ENCODE peak calls at places on chromosome 14, in six cellular contexts. A is GM10248, S is prostate gland, K is fibroblast of lung, H is AG09319, G is NCI-H1092 treated with DMSO at 0.1 percent for 48 hours. B is an unnamed sample.

GRCh38 chr14:70064111-70064885 is 124.5 kb downstream of the SLC8A3 start:
- DNase-seq in A (no peak), H (no peak), G (no peak), K (no peak), S (no peak), B (no peak)

GRCh38 chr14:92914087-92914656 is 8.8 kb upstream of the CHGA start:
- DNase-seq in S (no peak), H (no peak), A (no peak), G (no peak), K (peak), B (no peak)

GRCh38 chr14:94372021-94372605 is 16.3 kb downstream of the SERPINA1 start:
- DNase-seq in S (no peak), H (no peak), G (no peak), A (no peak), K (no peak), B (no peak)

GRCh38 chr14:90522585-90523191 is 125.9 kb downstream of the CALM1 start:
- DNase-seq in K (no peak), H (no peak), S (peak), A (no peak), G (peak), B (no peak)

GRCh38 chr14:59321184-59321952 is 132.9 kb downstream of the DAAM1 start:
- DNase-seq in G (no peak), K (peak), H (no peak), A (no peak), S (no peak), B (no peak)

GRCh38 chr14:92867246-92867925 is 55.6 kb upstream of the CHGA start:
- DNase-seq in H (no peak), A (no peak), G (peak), S (no peak), K (no peak), B (no peak)

GRCh38 chr14:49940805-49941421 is 48.0 kb downstream of the ARF6 start:
- DNase-seq in G (no peak), K (no peak), H (no peak), S (no peak), A (no peak), B (no peak)

GRCh38 chr14:90612801-90613200 is 203.4 kb downstream of the TTC7B start:
- DNase-seq in G (no peak), H (no peak), S (no peak), K (no peak), A (no peak), B (no peak)

GRCh38 chr14:90692826-90693225 is 123.4 kb downstream of the TTC7B start:
- DNase-seq in S (no peak), K (no peak), H (no peak), G (no peak), A (no peak), B (no peak)

GRCh38 chr14:95264271-95264973 is 55.3 kb downstream of the CLMN start:
- DNase-seq in H (no peak), A (no peak), G (no peak), S (no peak), K (no peak), B (no peak)

GRCh38 chr14:91872517-91873470 is 5.5 kb upstream of the TC2N start:
- DNase-seq in K (peak), G (no peak), H (peak), S (peak), A (no peak), B (peak)

GRCh38 chr14:94145902-94146527 is 16.6 kb upstream of the IFI27L2 start:
- DNase-seq in A (no peak), G (no peak), S (no peak), K (no peak), H (no peak), B (no peak)

GRCh38 chr14:36505892-36506731 is 13.9 kb downstream of the NKX2-1 start:
- DNase-seq in H (no peak), K (no peak), A (peak), S (no peak), G (peak), B (no peak)

GRCh38 chr14:94390372-94391086 is 2.1 kb upstream of the SERPINA1 start:
- DNase-seq in A (no peak), S (peak), K (no peak), G (peak), H (no peak), B (no peak)

GRCh38 chr14:104276435-104276834 is 138.0 kb downstream of the KIF26A start:
- DNase-seq in A (no peak), K (no peak), H (no peak), G (no peak), S (no peak), B (no peak)

GRCh38 chr14:43166163-43166562 is 1340.9 kb downstream of the FSCB start:
- DNase-seq in G (no peak), S (no peak), A (no peak), H (no peak), K (no peak), B (no peak)

GRCh38 chr14:22071001-22071400 is 397.4 kb upstream of the OR4E1 start:
- DNase-seq in S (no peak), A (peak), K (no peak), G (no peak), H (no peak), B (no peak)

GRCh38 chr14:23129759-23130316 is 10.8 kb upstream of the CEBPE start:
- DNase-seq in K (no peak), A (no peak), S (peak), H (no peak), G (no peak), B (no peak)

GRCh38 chr14:65170768-65171251 is 68.5 kb upstream of the MAX start:
- DNase-seq in A (no peak), S (no peak), H (peak), G (no peak), K (peak), B (no peak)

GRCh38 chr14:23446291-23446851 is 10.9 kb upstream of the MYH7 start:
- DNase-seq in H (no peak), S (no peak), G (no peak), K (no peak), A (no peak), B (no peak)

GRCh38 chr14:30790827-30791226 is 83.5 kb upstream of the COCH start:
- DNase-seq in K (no peak), A (no peak), S (no peak), H (no peak), G (no peak), B (no peak)

GRCh38 chr14:100975668-100976067 is 72.1 kb upstream of the RTL1 start:
- DNase-seq in S (no peak), K (no peak), A (no peak), H (no peak), G (no peak), B (no peak)

GRCh38 chr14:91410781-91411536 is 6.7 kb downstream of the CCDC88C start:
- DNase-seq in H (no peak), K (no peak), G (no peak), S (no peak), A (no peak), B (no peak)

GRCh38 chr14:29865299-29865698 is 62.3 kb downstream of the PRKD1 start:
- DNase-seq in K (no peak), G (peak), H (no peak), A (no peak), S (no peak), B (no peak)

GRCh38 chr14:55212611-55213010 is 21.2 kb upstream of the DLGAP5 start:
- DNase-seq in H (no peak), K (no peak), S (no peak), G (no peak), A (no peak), B (no peak)

GRCh38 chr14:44149597-44149996 is 357.5 kb downstream of the FSCB start:
- DNase-seq in A (no peak), S (no peak), K (peak), H (no peak), G (peak), B (no peak)

GRCh38 chr14:69539631-69540410 is 34.9 kb downstream of the CCDC177 start:
- DNase-seq in K (peak), A (no peak), G (no peak), H (peak), S (no peak), B (no peak)

GRCh38 chr14:80211143-80212024 is at the start of gene DIO2:
- DNase-seq in K (peak), G (no peak), H (peak), A (no peak), S (no peak), B (no peak)

GRCh38 chr14:70698288-70698687 is 56.6 kb downstream of the TTC9 start:
- DNase-seq in G (no peak), A (no peak), H (no peak), S (no peak), K (no peak), B (no peak)

GRCh38 chr14:58282925-58283593 is 15.3 kb upstream of the ARID4A start:
- DNase-seq in G (no peak), H (no peak), S (no peak), K (no peak), A (no peak), B (no peak)

GRCh38 chr14:51789631-51790030 is 70.8 kb upstream of the GNG2 start:
- DNase-seq in G (no peak), S (no peak), K (no peak), A (no peak), H (no peak), B (no peak)

GRCh38 chr14:37172024-37172869 is at the start of gene SLC25A21:
- DNase-seq in K (peak), H (peak), A (no peak), G (peak), S (peak), B (no peak)

GRCh38 chr14:98133806-98134205 is 1138.2 kb downstream of the BCL11B start:
- DNase-seq in A (no peak), H (no peak), S (no peak), G (no peak), K (no peak), B (no peak)

GRCh38 chr14:96120941-96121340 is 81.8 kb downstream of the C14orf132 start:
- DNase-seq in A (no peak), G (no peak), H (no peak), S (no peak), K (no peak), B (no peak)

B was measured in mesenteric fat pad.